ENCODE peak calls at places on chromosomes 1 and 21, in nine cellular contexts. One of them, this sample, is unnamed.

GRCh38 chr1:168145184-168146159 is 8.7 kb upstream of the GPR161 start:
- DNase-seq in ovary: peak
- DNase-seq in activated CD8-positive, alpha-beta memory T cell treated with anti-CD3 and anti-CD28 coated beads for 24 hours: peak
- DNase-seq in NCI-H1092: peak
- DNase-seq in stimulated activated CD8-positive, alpha-beta memory T cell treated with anti-CD3 and anti-CD28 coated beads, Interleukin-2, amount 100 ng/mL, for 1 hour: peak
- DNase-seq in fibroblast of the aortic adventitia: peak
- DNase-seq in non-pigmented ciliary epithelial cell: no peak
- DNase-seq in HuH-7.5: peak
- DNase-seq in H7: peak
- DNase-seq in this sample: peak

GRCh38 chr1:11898831-11899467 is 27.3 kb downstream of the KIAA2013 start:
- DNase-seq in ovary: no peak
- DNase-seq in activated CD8-positive, alpha-beta memory T cell treated with anti-CD3 and anti-CD28 coated beads for 24 hours: no peak
- DNase-seq in NCI-H1092: no peak
- DNase-seq in stimulated activated CD8-positive, alpha-beta memory T cell treated with anti-CD3 and anti-CD28 coated beads, Interleukin-2, amount 100 ng/mL, for 1 hour: no peak
- DNase-seq in fibroblast of the aortic adventitia: no peak
- DNase-seq in non-pigmented ciliary epithelial cell: no peak
- DNase-seq in HuH-7.5: no peak
- DNase-seq in H7: peak
- DNase-seq in this sample: no peak

GRCh38 chr1:242735323-242735722 is 210.8 kb upstream of the PLD5 start:
- DNase-seq in ovary: no peak
- DNase-seq in activated CD8-positive, alpha-beta memory T cell treated with anti-CD3 and anti-CD28 coated beads for 24 hours: no peak
- DNase-seq in NCI-H1092: no peak
- DNase-seq in stimulated activated CD8-positive, alpha-beta memory T cell treated with anti-CD3 and anti-CD28 coated beads, Interleukin-2, amount 100 ng/mL, for 1 hour: no peak
- DNase-seq in fibroblast of the aortic adventitia: no peak
- DNase-seq in non-pigmented ciliary epithelial cell: no peak
- DNase-seq in HuH-7.5: no peak
- DNase-seq in H7: no peak
- DNase-seq in this sample: no peak

GRCh38 chr1:212597495-212597894 is 11.1 kb upstream of the ATF3 start:
- DNase-seq in ovary: no peak
- DNase-seq in activated CD8-positive, alpha-beta memory T cell treated with anti-CD3 and anti-CD28 coated beads for 24 hours: no peak
- DNase-seq in NCI-H1092: no peak
- DNase-seq in stimulated activated CD8-positive, alpha-beta memory T cell treated with anti-CD3 and anti-CD28 coated beads, Interleukin-2, amount 100 ng/mL, for 1 hour: no peak
- DNase-seq in fibroblast of the aortic adventitia: no peak
- DNase-seq in non-pigmented ciliary epithelial cell: no peak
- DNase-seq in HuH-7.5: no peak
- DNase-seq in H7: no peak
- DNase-seq in this sample: peak

GRCh38 chr1:206662396-206663092 is 22.2 kb upstream of the MAPKAPK2 start:
- DNase-seq in ovary: no peak
- DNase-seq in activated CD8-positive, alpha-beta memory T cell treated with anti-CD3 and anti-CD28 coated beads for 24 hours: no peak
- DNase-seq in NCI-H1092: no peak
- DNase-seq in stimulated activated CD8-positive, alpha-beta memory T cell treated with anti-CD3 and anti-CD28 coated beads, Interleukin-2, amount 100 ng/mL, for 1 hour: no peak
- DNase-seq in fibroblast of the aortic adventitia: no peak
- DNase-seq in non-pigmented ciliary epithelial cell: no peak
- DNase-seq in HuH-7.5: no peak
- DNase-seq in H7: no peak
- DNase-seq in this sample: no peak

GRCh38 chr1:206835186-206835585 is 30.2 kb upstream of the IL20 start:
- DNase-seq in ovary: no peak
- DNase-seq in activated CD8-positive, alpha-beta memory T cell treated with anti-CD3 and anti-CD28 coated beads for 24 hours: no peak
- DNase-seq in NCI-H1092: peak
- DNase-seq in stimulated activated CD8-positive, alpha-beta memory T cell treated with anti-CD3 and anti-CD28 coated beads, Interleukin-2, amount 100 ng/mL, for 1 hour: no peak
- DNase-seq in fibroblast of the aortic adventitia: no peak
- DNase-seq in non-pigmented ciliary epithelial cell: no peak
- DNase-seq in HuH-7.5: no peak
- DNase-seq in H7: no peak
- DNase-seq in this sample: no peak

GRCh38 chr1:16719571-16720402 is 20.5 kb upstream of the RNU1-4 start:
- DNase-seq in ovary: peak
- DNase-seq in activated CD8-positive, alpha-beta memory T cell treated with anti-CD3 and anti-CD28 coated beads for 24 hours: peak
- DNase-seq in NCI-H1092: no peak
- DNase-seq in stimulated activated CD8-positive, alpha-beta memory T cell treated with anti-CD3 and anti-CD28 coated beads, Interleukin-2, amount 100 ng/mL, for 1 hour: no peak
- DNase-seq in fibroblast of the aortic adventitia: no peak
- DNase-seq in non-pigmented ciliary epithelial cell: no peak
- DNase-seq in HuH-7.5: no peak
- DNase-seq in H7: peak
- DNase-seq in this sample: no peak

GRCh38 chr21:37811711-37812110 is 104.5 kb downstream of the KCNJ6 start:
- DNase-seq in ovary: no peak
- DNase-seq in activated CD8-positive, alpha-beta memory T cell treated with anti-CD3 and anti-CD28 coated beads for 24 hours: no peak
- DNase-seq in NCI-H1092: no peak
- DNase-seq in stimulated activated CD8-positive, alpha-beta memory T cell treated with anti-CD3 and anti-CD28 coated beads, Interleukin-2, amount 100 ng/mL, for 1 hour: no peak
- DNase-seq in fibroblast of the aortic adventitia: peak
- DNase-seq in non-pigmented ciliary epithelial cell: no peak
- DNase-seq in HuH-7.5: no peak
- DNase-seq in H7: no peak
- DNase-seq in this sample: no peak

GRCh38 chr1:181257117-181257516 is 168.6 kb downstream of the IER5 start:
- DNase-seq in ovary: no peak
- DNase-seq in activated CD8-positive, alpha-beta memory T cell treated with anti-CD3 and anti-CD28 coated beads for 24 hours: no peak
- DNase-seq in NCI-H1092: no peak
- DNase-seq in stimulated activated CD8-positive, alpha-beta memory T cell treated with anti-CD3 and anti-CD28 coated beads, Interleukin-2, amount 100 ng/mL, for 1 hour: no peak
- DNase-seq in fibroblast of the aortic adventitia: no peak
- DNase-seq in non-pigmented ciliary epithelial cell: no peak
- DNase-seq in HuH-7.5: no peak
- DNase-seq in H7: no peak
- DNase-seq in this sample: no peak

GRCh38 chr1:33302325-33302724 is 18.6 kb downstream of the A3GALT2 start:
- DNase-seq in ovary: no peak
- DNase-seq in activated CD8-positive, alpha-beta memory T cell treated with anti-CD3 and anti-CD28 coated beads for 24 hours: no peak
- DNase-seq in NCI-H1092: no peak
- DNase-seq in stimulated activated CD8-positive, alpha-beta memory T cell treated with anti-CD3 and anti-CD28 coated beads, Interleukin-2, amount 100 ng/mL, for 1 hour: no peak
- DNase-seq in fibroblast of the aortic adventitia: no peak
- DNase-seq in non-pigmented ciliary epithelial cell: no peak
- DNase-seq in HuH-7.5: no peak
- DNase-seq in H7: no peak
- DNase-seq in this sample: no peak

GRCh38 chr1:218135358-218135757 is 149.7 kb upstream of the RRP15 start:
- DNase-seq in ovary: no peak
- DNase-seq in activated CD8-positive, alpha-beta memory T cell treated with anti-CD3 and anti-CD28 coated beads for 24 hours: no peak
- DNase-seq in NCI-H1092: no peak
- DNase-seq in stimulated activated CD8-positive, alpha-beta memory T cell treated with anti-CD3 and anti-CD28 coated beads, Interleukin-2, amount 100 ng/mL, for 1 hour: no peak
- DNase-seq in fibroblast of the aortic adventitia: no peak
- DNase-seq in non-pigmented ciliary epithelial cell: no peak
- DNase-seq in HuH-7.5: no peak
- DNase-seq in H7: no peak
- DNase-seq in this sample: no peak

GRCh38 chr1:226314055-226314454 is 5.1 kb upstream of the LIN9 start:
- DNase-seq in ovary: no peak
- DNase-seq in activated CD8-positive, alpha-beta memory T cell treated with anti-CD3 and anti-CD28 coated beads for 24 hours: no peak
- DNase-seq in NCI-H1092: no peak
- DNase-seq in stimulated activated CD8-positive, alpha-beta memory T cell treated with anti-CD3 and anti-CD28 coated beads, Interleukin-2, amount 100 ng/mL, for 1 hour: no peak
- DNase-seq in fibroblast of the aortic adventitia: no peak
- DNase-seq in non-pigmented ciliary epithelial cell: no peak
- DNase-seq in HuH-7.5: no peak
- DNase-seq in H7: no peak
- DNase-seq in this sample: no peak

GRCh38 chr1:79568411-79568810 is 561.9 kb upstream of the ADGRL4 start:
- DNase-seq in ovary: no peak
- DNase-seq in activated CD8-positive, alpha-beta memory T cell treated with anti-CD3 and anti-CD28 coated beads for 24 hours: no peak
- DNase-seq in NCI-H1092: no peak
- DNase-seq in stimulated activated CD8-positive, alpha-beta memory T cell treated with anti-CD3 and anti-CD28 coated beads, Interleukin-2, amount 100 ng/mL, for 1 hour: no peak
- DNase-seq in fibroblast of the aortic adventitia: peak
- DNase-seq in non-pigmented ciliary epithelial cell: peak
- DNase-seq in HuH-7.5: peak
- DNase-seq in H7: no peak
- DNase-seq in this sample: no peak

GRCh38 chr1:210850556-210850955 is 283.4 kb downstream of the KCNH1 start:
- DNase-seq in ovary: no peak
- DNase-seq in activated CD8-positive, alpha-beta memory T cell treated with anti-CD3 and anti-CD28 coated beads for 24 hours: no peak
- DNase-seq in NCI-H1092: no peak
- DNase-seq in stimulated activated CD8-positive, alpha-beta memory T cell treated with anti-CD3 and anti-CD28 coated beads, Interleukin-2, amount 100 ng/mL, for 1 hour: no peak
- DNase-seq in fibroblast of the aortic adventitia: no peak
- DNase-seq in non-pigmented ciliary epithelial cell: no peak
- DNase-seq in HuH-7.5: no peak
- DNase-seq in H7: no peak
- DNase-seq in this sample: no peak

GRCh38 chr1:85115933-85116332 is 67.6 kb upstream of the MCOLN3 start:
- DNase-seq in ovary: no peak
- DNase-seq in activated CD8-positive, alpha-beta memory T cell treated with anti-CD3 and anti-CD28 coated beads for 24 hours: no peak
- DNase-seq in NCI-H1092: no peak
- DNase-seq in stimulated activated CD8-positive, alpha-beta memory T cell treated with anti-CD3 and anti-CD28 coated beads, Interleukin-2, amount 100 ng/mL, for 1 hour: no peak
- DNase-seq in fibroblast of the aortic adventitia: no peak
- DNase-seq in non-pigmented ciliary epithelial cell: no peak
- DNase-seq in HuH-7.5: no peak
- DNase-seq in H7: no peak
- DNase-seq in this sample: no peak

GRCh38 chr1:44485229-44485932 is 80.3 kb downstream of the RNF220 start:
- DNase-seq in ovary: no peak
- DNase-seq in activated CD8-positive, alpha-beta memory T cell treated with anti-CD3 and anti-CD28 coated beads for 24 hours: no peak
- DNase-seq in NCI-H1092: no peak
- DNase-seq in stimulated activated CD8-positive, alpha-beta memory T cell treated with anti-CD3 and anti-CD28 coated beads, Interleukin-2, amount 100 ng/mL, for 1 hour: no peak
- DNase-seq in fibroblast of the aortic adventitia: peak
- DNase-seq in non-pigmented ciliary epithelial cell: peak
- DNase-seq in HuH-7.5: no peak
- DNase-seq in H7: peak
- DNase-seq in this sample: no peak

GRCh38 chr1:53061123-53061858 is 722 bp upstream of the PODN start:
- DNase-seq in ovary: peak
- DNase-seq in activated CD8-positive, alpha-beta memory T cell treated with anti-CD3 and anti-CD28 coated beads for 24 hours: no peak
- DNase-seq in NCI-H1092: no peak
- DNase-seq in stimulated activated CD8-positive, alpha-beta memory T cell treated with anti-CD3 and anti-CD28 coated beads, Interleukin-2, amount 100 ng/mL, for 1 hour: no peak
- DNase-seq in fibroblast of the aortic adventitia: peak
- DNase-seq in non-pigmented ciliary epithelial cell: no peak
- DNase-seq in HuH-7.5: no peak
- DNase-seq in H7: no peak
- DNase-seq in this sample: no peak

GRCh38 chr1:21510113-21510493 is 880 bp downstream of the ALPL start:
- DNase-seq in ovary: no peak
- DNase-seq in activated CD8-positive, alpha-beta memory T cell treated with anti-CD3 and anti-CD28 coated beads for 24 hours: no peak
- DNase-seq in NCI-H1092: no peak
- DNase-seq in stimulated activated CD8-positive, alpha-beta memory T cell treated with anti-CD3 and anti-CD28 coated beads, Interleukin-2, amount 100 ng/mL, for 1 hour: no peak
- DNase-seq in fibroblast of the aortic adventitia: no peak
- DNase-seq in non-pigmented ciliary epithelial cell: no peak
- DNase-seq in HuH-7.5: no peak
- DNase-seq in H7: peak
- DNase-seq in this sample: no peak

GRCh38 chr1:2163205-2163604 is 31.4 kb downstream of the FAAP20 start:
- DNase-seq in ovary: no peak
- DNase-seq in activated CD8-positive, alpha-beta memory T cell treated with anti-CD3 and anti-CD28 coated beads for 24 hours: no peak
- DNase-seq in NCI-H1092: no peak
- DNase-seq in stimulated activated CD8-positive, alpha-beta memory T cell treated with anti-CD3 and anti-CD28 coated beads, Interleukin-2, amount 100 ng/mL, for 1 hour: no peak
- DNase-seq in fibroblast of the aortic adventitia: no peak
- DNase-seq in non-pigmented ciliary epithelial cell: no peak
- DNase-seq in HuH-7.5: no peak
- DNase-seq in H7: peak
- DNase-seq in this sample: no peak

This sample was measured in SW 1271.